ENCODE peak calls at places on chromosomes 4 and X, in eight cellular contexts. L is activated CD8-positive, alpha-beta memory T cell treated with anti-CD3 and anti-CD28 coated beads, Interleukin-2, amount 50 U/mL, for 4 hours; N is Caki2; R is T follicular helper cell; V is CD14-positive monocyte; D is nephron progenitor cell; P is substantia nigra; B is iPS-NIHi11. I is an unnamed sample.
A peak's percentile ranks its signal among the peaks of the same experiment; 100 is the strongest.

GRCh38 chr4:73978886-73979285 is 2.9 kb downstream of the PF4 start:
- DNase-seq in D (no peak), N (no peak), P (no peak), R (no peak), B (no peak), L (no peak), V (no peak), I (no peak)

GRCh38 chrX:57929373-57929772 is 19.1 kb upstream of the ZXDA start:
- DNase-seq in V (no peak), N (peak; percentile 11), R (no peak), L (no peak), D (no peak), P (no peak), B (no peak), I (no peak)

GRCh38 chrX:12949927-12950656 is 24.8 kb upstream of the TMSB4X start:
- DNase-seq in P (peak; percentile 63), R (peak; percentile 87), N (peak; percentile 51), D (no peak), B (no peak), V (peak; percentile 89), L (peak; percentile 86), I (peak; percentile 84)

GRCh38 chr4:173478884-173479283 is 51.1 kb downstream of the HAND2 start:
- DNase-seq in B (no peak), R (no peak), D (no peak), V (no peak), P (no peak), N (no peak), L (no peak), I (no peak)

GRCh38 chrX:19630776-19631707 is 115.7 kb upstream of the MAP3K15 start:
- DNase-seq in N (no peak), B (no peak), V (no peak), P (no peak), R (no peak), L (no peak), D (peak; percentile 6), I (no peak)

GRCh38 chr4:189129044-189129443 is 811.6 kb upstream of the FRG1 start:
- DNase-seq in B (no peak), L (no peak), N (no peak), R (no peak), V (no peak), P (no peak), D (no peak), I (no peak)

GRCh38 chrX:120450163-120450562 is 18.9 kb downstream of the LAMP2 start:
- DNase-seq in N (no peak), B (peak; percentile 6), V (no peak), R (no peak), P (no peak), D (no peak), L (no peak), I (peak; percentile 4)

GRCh38 chrX:19625612-19626011 is 110.3 kb upstream of the MAP3K15 start:
- DNase-seq in B (no peak), N (peak; percentile 16), L (peak; percentile 28), D (no peak), R (no peak), P (no peak), V (no peak), I (no peak)

GRCh38 chr4:126727461-126727860 is 905.3 kb upstream of the INTU start:
- DNase-seq in P (no peak), R (no peak), D (no peak), N (peak; percentile 2), L (no peak), V (no peak), B (no peak), I (no peak)

I was measured in memory B cell.